ENCODE peak calls at places on chromosomes 3 and 15, in eight cellular contexts. B is anterior cingulate cortex; D is NCI-H1105 treated with DMSO at 0.1 percent for 48 hours; E is effector memory CD8-positive, alpha-beta T cell; O is foreskin keratinocyte; Z is ELR; P is GM13976; A is fibroblast of lung. C is an unnamed sample.
A peak's percentile ranks its signal among the peaks of the same experiment; 100 is the strongest.

GRCh38 chr15:101813803-101814534 is 2.0 kb downstream of the OR4F15 start:
- DNase-seq in B (no peak), D (no peak), E (no peak), O (peak; percentile 15), Z (peak; percentile 23), P (no peak), A (peak; percentile 54), C (peak; percentile 25)

GRCh38 chr15:34610388-34610787 is 26.9 kb upstream of the GOLGA8B start:
- DNase-seq in B (no peak), D (peak; percentile 5), E (no peak), O (no peak), Z (peak; percentile 55), P (no peak), A (no peak), C (peak; percentile 18)

GRCh38 chr15:89814112-89814742 is 425 bp downstream of the ANPEP start:
- DNase-seq in B (no peak), D (no peak), E (no peak), O (no peak), Z (peak; percentile 45), P (peak; percentile 67), A (no peak), C (no peak)

GRCh38 chr15:33587773-33588172 is 277.0 kb downstream of the RYR3 start:
- DNase-seq in B (no peak), D (no peak), E (no peak), O (peak; percentile 67), Z (no peak), P (no peak), A (peak; percentile 91), C (no peak)

GRCh38 chr3:160454995-160455394 is 5.4 kb upstream of the TRIM59 start:
- DNase-seq in B (no peak), D (peak; percentile 86), E (no peak), O (no peak), Z (no peak), P (no peak), A (no peak), C (no peak)

GRCh38 chr3:185254799-185255198 is 950 bp upstream of the EHHADH start:
- DNase-seq in B (no peak), D (no peak), E (no peak), O (no peak), Z (no peak), P (no peak), A (no peak), C (no peak)

GRCh38 chr3:78690806-78691205 is 1077.0 kb downstream of the ROBO1 start:
- DNase-seq in B (no peak), D (no peak), E (no peak), O (no peak), Z (no peak), P (no peak), A (peak; percentile 76), C (no peak)

GRCh38 chr15:73325191-73325980 is 43.4 kb downstream of the HCN4 start:
- DNase-seq in B (no peak), D (no peak), E (no peak), O (no peak), Z (no peak), P (peak; percentile 73), A (no peak), C (peak; percentile 24)

GRCh38 chr15:59200560-59200959 is 6.1 kb upstream of the LDHAL6B start:
- DNase-seq in B (no peak), D (no peak), E (no peak), O (peak; percentile 81), Z (peak; percentile 84), P (no peak), A (peak; percentile 31), C (peak; percentile 53)

GRCh38 chr3:72481542-72481941 is 366.7 kb downstream of the SHQ1 start:
- DNase-seq in B (no peak), D (no peak), E (no peak), O (no peak), Z (no peak), P (no peak), A (no peak), C (no peak)

GRCh38 chr3:120623719-120624093 is 27.6 kb downstream of the NDUFB4 start:
- DNase-seq in B (no peak), D (no peak), E (no peak), O (no peak), Z (no peak), P (no peak), A (no peak), C (no peak)

GRCh38 chr3:14784087-14784596 is 34.6 kb upstream of the FGD5 start:
- DNase-seq in B (no peak), D (peak; percentile 45), E (no peak), O (no peak), Z (no peak), P (no peak), A (no peak), C (no peak)

GRCh38 chr15:95664435-95664834 is 666.1 kb upstream of the NR2F2 start:
- DNase-seq in B (no peak), D (peak; percentile 50), E (no peak), O (no peak), Z (no peak), P (no peak), A (peak; percentile 44), C (peak; percentile 34)

C was measured in M059J.